ENCODE peak calls at places on chromosomes 7 and 10, in nine cellular contexts. E, X, F, U, A, Y, K, N and W are unnamed samples.

GRCh38 chr10:103265712-103266329 is 11.1 kb upstream of the INA start:
- DNase-seq in E (peak; percentile 42), X (peak; percentile 75), F (peak; percentile 82), U (peak; percentile 64), A (peak; percentile 41), Y (peak; percentile 72), K (peak; percentile 54), N (no peak), W (no peak)

GRCh38 chr7:55305130-55305529 is 60.0 kb upstream of the LANCL2 start:
- DNase-seq in E (no peak), X (no peak), F (no peak), U (no peak), A (no peak), Y (no peak), K (no peak), N (no peak), W (no peak)

GRCh38 chr10:69696073-69696731 is 66.2 kb downstream of the FAM241B start:
- DNase-seq in E (peak; percentile 69), X (no peak), F (peak; percentile 91), U (peak; percentile 28), A (no peak), Y (peak; percentile 84), K (peak; percentile 49), N (peak; percentile 18), W (peak; percentile 82)

GRCh38 chr7:83502636-83503035 is 146.3 kb downstream of the SEMA3E start:
- DNase-seq in E (no peak), X (no peak), F (no peak), U (no peak), A (no peak), Y (no peak), K (no peak), N (no peak), W (no peak)

GRCh38 chr7:157404845-157405481 is 68.2 kb downstream of the DNAJB6 start:
- DNase-seq in E (no peak), X (peak; percentile 86), F (peak; percentile 94), U (no peak), A (peak; percentile 74), Y (peak; percentile 77), K (no peak), N (peak; percentile 42), W (peak; percentile 85)

GRCh38 chr7:71846160-71846559 is 566.0 kb downstream of the CALN1 start:
- DNase-seq in E (no peak), X (no peak), F (no peak), U (no peak), A (no peak), Y (no peak), K (no peak), N (no peak), W (no peak)

GRCh38 chr10:118692911-118693310 is 61.9 kb downstream of the CACUL1 start:
- DNase-seq in E (no peak), X (no peak), F (peak; percentile 94), U (no peak), A (no peak), Y (no peak), K (no peak), N (no peak), W (peak; percentile 31)

GRCh38 chr10:130737622-130738021 is 573.9 kb downstream of the TCERG1L start:
- DNase-seq in E (no peak), X (no peak), F (no peak), U (no peak), A (no peak), Y (no peak), K (no peak), N (peak; percentile 25), W (no peak)

GRCh38 chr7:47991741-47992311 is 12.4 kb upstream of the HUS1 start:
- DNase-seq in E (no peak), X (peak; percentile 78), F (peak; percentile 51), U (peak; percentile 79), A (peak; percentile 78), Y (peak; percentile 74), K (peak; percentile 96), N (peak; percentile 91), W (peak; percentile 81)
- TF ChIP-seq POLR2A in E (peak; percentile 37), X (no peak), F (no peak), U (peak; percentile 26), A (no peak), Y (no peak), K (no peak), N (no peak), W (peak; percentile 63)

GRCh38 chr10:91556691-91557529 is 76.0 kb downstream of the PPP1R3C start:
- DNase-seq in E (no peak), X (no peak), F (no peak), U (peak; percentile 76), A (no peak), Y (no peak), K (peak; percentile 57), N (no peak), W (no peak)
- TF ChIP-seq POLR2A in E (no peak), X (no peak), F (no peak), U (no peak), A (no peak), Y (no peak), K (no peak), N (no peak), W (no peak)

GRCh38 chr7:889391-889790 is 13.0 kb downstream of the GET4 start:
- DNase-seq in E (no peak), X (no peak), F (no peak), U (no peak), A (no peak), Y (no peak), K (no peak), N (no peak), W (no peak)
- TF ChIP-seq POLR2A in E (no peak), X (no peak), F (no peak), U (no peak), A (no peak), Y (no peak), K (no peak), N (no peak), W (no peak)

DNA sequence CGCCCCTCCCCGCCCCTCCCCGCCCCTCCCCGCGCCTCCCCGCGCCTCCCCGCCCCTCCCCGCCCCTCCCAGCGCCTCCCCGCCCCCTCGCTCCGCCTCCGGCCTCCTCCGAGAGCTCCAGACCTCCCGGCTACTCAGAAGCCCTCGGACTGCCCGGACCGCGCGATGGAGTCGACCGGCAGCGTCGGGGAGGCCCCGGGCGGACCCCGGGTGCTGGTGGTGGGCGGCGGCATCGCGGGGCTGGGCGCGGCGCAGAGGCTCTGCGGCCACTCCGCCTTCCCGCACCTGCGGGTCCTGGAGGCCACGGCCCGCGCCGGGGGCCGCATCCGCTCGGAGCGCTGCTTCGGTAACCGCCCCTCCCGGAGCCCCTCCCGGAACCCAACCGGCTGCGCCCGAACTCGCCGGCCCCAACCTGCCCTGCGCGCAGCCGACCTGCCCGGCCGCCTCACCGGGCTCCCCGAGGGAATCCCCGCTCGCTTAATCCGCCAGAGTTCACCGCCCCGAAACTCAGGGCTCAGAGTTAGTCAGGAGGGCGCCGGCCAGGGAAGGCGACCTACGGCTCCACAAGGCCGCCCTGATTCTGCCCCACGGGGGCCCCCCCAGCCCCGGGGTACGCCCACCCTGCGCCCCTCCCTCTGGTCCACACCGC is at the start of gene PAOX:
- DNase-seq in E (no peak), X (peak; percentile 79), F (peak; percentile 46), U (peak; percentile 81), A (peak; percentile 79), Y (peak; percentile 47), K (peak; percentile 83), N (peak; percentile 88), W (peak; percentile 72)
- TF ChIP-seq POLR2A in E (no peak), X (peak; percentile 35), F (no peak), U (no peak), A (no peak), Y (peak; percentile 18), K (no peak), N (no peak), W (peak; percentile 36)

GRCh38 chr7:134778941-134779740 is at the start of gene CALD1:
- DNase-seq in E (peak; percentile 26), X (peak; percentile 31), F (peak; percentile 99), U (peak; percentile 40), A (peak; percentile 93), Y (peak; percentile 89), K (peak; percentile 69), N (peak; percentile 96), W (peak; percentile 67)

GRCh38 chr7:134779741-134780065 is 269 bp downstream of the CALD1 start:
- DNase-seq in E (no peak), X (no peak), F (no peak), U (no peak), A (peak; percentile 38), Y (no peak), K (no peak), N (no peak), W (no peak)

GRCh38 chr7:134781171-134781570 is 1.7 kb downstream of the CALD1 start:
- DNase-seq in E (no peak), X (no peak), F (no peak), U (no peak), A (no peak), Y (no peak), K (no peak), N (no peak), W (no peak)

GRCh38 chr7:134782121-134782623 is 2.7 kb downstream of the CALD1 start:
- DNase-seq in E (no peak), X (no peak), F (peak; percentile 53), U (no peak), A (no peak), Y (no peak), K (no peak), N (no peak), W (no peak)

DNA sequence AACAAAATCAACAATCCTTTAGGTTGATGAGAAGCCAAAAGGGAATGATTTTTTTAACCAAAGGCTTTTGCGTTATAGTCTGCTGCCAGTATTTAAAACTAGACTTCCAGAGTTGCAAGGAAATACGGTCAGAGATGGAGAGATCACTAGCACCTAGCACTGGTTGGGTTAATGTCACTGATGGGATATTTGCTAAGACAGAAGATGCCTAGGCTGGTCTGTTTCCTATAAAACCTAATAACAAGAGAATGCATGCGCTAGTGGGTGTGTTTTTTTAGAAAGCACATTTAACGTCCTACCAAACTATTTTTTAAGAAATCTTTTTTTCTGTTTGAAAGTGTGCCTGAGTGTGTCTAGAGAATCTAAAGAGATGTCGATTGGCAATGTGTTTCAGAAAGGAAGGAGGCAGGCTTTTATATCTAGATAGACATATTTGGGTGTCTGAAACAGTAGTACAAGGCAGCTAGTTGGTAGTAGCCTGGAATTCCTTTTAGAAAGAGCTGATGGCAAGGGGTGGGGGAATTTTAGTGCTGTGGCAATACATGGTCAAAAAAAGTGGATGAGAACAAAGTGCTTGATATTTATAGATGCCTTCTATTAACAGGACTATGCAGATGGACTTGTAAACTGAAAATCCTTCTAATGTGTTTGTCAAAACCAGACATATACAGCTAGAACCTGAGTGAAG is 876 bp downstream of the CALD1 start:
- DNase-seq in E (no peak), X (no peak), F (no peak), U (no peak), A (no peak), Y (no peak), K (no peak), N (no peak), W (no peak)
- TF ChIP-seq POLR2A in E (no peak), X (no peak), F (peak; percentile 40), U (no peak), A (peak; percentile 20), Y (no peak), K (no peak), N (no peak), W (no peak)

GRCh38 chr7:30225863-30226361 is 58.5 kb upstream of the ZNRF2 start:
- DNase-seq in E (peak; percentile 31), X (peak; percentile 26), F (peak; percentile 8), U (peak; percentile 85), A (peak; percentile 53), Y (no peak), K (peak; percentile 76), N (peak; percentile 83), W (peak; percentile 68)
- TF ChIP-seq POLR2A in E (no peak), X (no peak), F (no peak), U (peak; percentile 34), A (no peak), Y (no peak), K (no peak), N (no peak), W (no peak)